ENCODE peak calls at places on chromosomes 16 and 17, in five cellular contexts. One of them, this sample, is unnamed.

GRCh38 chr17:77346765-77347164 is 206.0 kb downstream of the SEC14L1 start:
- DNase-seq in neural progenitor cell: no peak
- DNase-seq in HCT116: no peak
- DNase-seq in GM23248: no peak
- DNase-seq in IMR-90: no peak
- DNase-seq in this sample: no peak

GRCh38 chr16:66081967-66082366 is 284.5 kb upstream of the CDH5 start:
- DNase-seq in neural progenitor cell: no peak
- DNase-seq in GM23248: peak
- DNase-seq in HCT116: peak
- DNase-seq in IMR-90: peak
- DNase-seq in this sample: peak

GRCh38 chr17:76529224-76529642 is 8.3 kb downstream of the CYGB start:
- DNase-seq in GM23248: peak
- DNase-seq in neural progenitor cell: no peak
- DNase-seq in IMR-90: peak
- DNase-seq in HCT116: no peak
- DNase-seq in this sample: peak

GRCh38 chr16:80085606-80086005 is 455.2 kb upstream of the DYNLRB2 start:
- DNase-seq in GM23248: no peak
- DNase-seq in neural progenitor cell: no peak
- DNase-seq in HCT116: no peak
- DNase-seq in IMR-90: no peak
- DNase-seq in this sample: no peak

GRCh38 chr17:67377727-67378443 is 804 bp downstream of the PITPNC1 start:
- DNase-seq in IMR-90: peak
- DNase-seq in HCT116: no peak
- DNase-seq in GM23248: peak
- DNase-seq in neural progenitor cell: peak
- DNase-seq in this sample: peak

GRCh38 chr16:15691046-15691445 is 41.0 kb downstream of the NDE1 start:
- DNase-seq in IMR-90: no peak
- DNase-seq in GM23248: no peak
- DNase-seq in HCT116: no peak
- DNase-seq in neural progenitor cell: no peak
- DNase-seq in this sample: no peak

GRCh38 chr17:77145635-77146632 is 5.2 kb downstream of the SEC14L1 start:
- DNase-seq in neural progenitor cell: no peak
- DNase-seq in HCT116: no peak
- DNase-seq in GM23248: peak
- DNase-seq in IMR-90: peak
- DNase-seq in this sample: peak

GRCh38 chr16:11005611-11005975 is 61.2 kb downstream of the CLEC16A start:
- DNase-seq in HCT116: no peak
- DNase-seq in IMR-90: peak
- DNase-seq in GM23248: peak
- DNase-seq in neural progenitor cell: no peak
- DNase-seq in this sample: peak

GRCh38 chr17:35299108-35299507 is 56.2 kb downstream of the SLFN5 start:
- DNase-seq in GM23248: no peak
- DNase-seq in IMR-90: no peak
- DNase-seq in HCT116: no peak
- DNase-seq in neural progenitor cell: no peak
- DNase-seq in this sample: no peak

GRCh38 chr17:79925242-79925957 is 86.2 kb upstream of the CBX4 start:
- DNase-seq in IMR-90: peak
- DNase-seq in GM23248: peak
- DNase-seq in neural progenitor cell: peak
- DNase-seq in HCT116: no peak
- DNase-seq in this sample: peak

GRCh38 chr16:685967-686366 is 1.8 kb upstream of the JMJD8 start:
- DNase-seq in HCT116: no peak
- DNase-seq in GM23248: peak
- DNase-seq in IMR-90: peak
- DNase-seq in neural progenitor cell: peak
- DNase-seq in this sample: no peak

GRCh38 chr16:89873109-89873821 is at the start of gene TCF25:
- DNase-seq in IMR-90: peak
- DNase-seq in HCT116: peak
- DNase-seq in GM23248: peak
- DNase-seq in neural progenitor cell: peak
- DNase-seq in this sample: peak

GRCh38 chr17:13323990-13324389 is 277.7 kb downstream of the HS3ST3A1 start:
- DNase-seq in HCT116: no peak
- DNase-seq in IMR-90: peak
- DNase-seq in neural progenitor cell: no peak
- DNase-seq in GM23248: no peak
- DNase-seq in this sample: peak

GRCh38 chr16:4689864-4690704 is 3.3 kb upstream of the NUDT16L1 start:
- DNase-seq in GM23248: no peak
- DNase-seq in neural progenitor cell: no peak
- DNase-seq in IMR-90: no peak
- DNase-seq in HCT116: no peak
- DNase-seq in this sample: no peak

GRCh38 chr16:56226187-56226586 is 34.9 kb downstream of the GNAO1 start:
- DNase-seq in HCT116: no peak
- DNase-seq in GM23248: no peak
- DNase-seq in IMR-90: no peak
- DNase-seq in neural progenitor cell: no peak
- DNase-seq in this sample: no peak

GRCh38 chr16:72894291-72895151 is 153.4 kb downstream of the ZFHX3 start:
- DNase-seq in IMR-90: peak
- DNase-seq in HCT116: no peak
- DNase-seq in GM23248: no peak
- DNase-seq in neural progenitor cell: peak
- DNase-seq in this sample: peak

GRCh38 chr17:17741346-17742023 is 60.2 kb downstream of the RAI1 start:
- DNase-seq in GM23248: peak
- DNase-seq in HCT116: no peak
- DNase-seq in neural progenitor cell: peak
- DNase-seq in IMR-90: no peak
- DNase-seq in this sample: peak

GRCh38 chr17:80921741-80922579 is 69.7 kb upstream of the CHMP6 start:
- DNase-seq in neural progenitor cell: no peak
- DNase-seq in GM23248: no peak
- DNase-seq in IMR-90: no peak
- DNase-seq in HCT116: no peak
- DNase-seq in this sample: no peak

GRCh38 chr17:1762906-1763829 is 1.3 kb downstream of the SERPINF1 start:
- DNase-seq in HCT116: no peak
- DNase-seq in IMR-90: peak
- DNase-seq in neural progenitor cell: peak
- DNase-seq in GM23248: peak
- DNase-seq in this sample: peak

GRCh38 chr17:72397687-72398086 is 276.9 kb downstream of the SOX9 start:
- DNase-seq in neural progenitor cell: no peak
- DNase-seq in HCT116: no peak
- DNase-seq in GM23248: peak
- DNase-seq in IMR-90: peak
- DNase-seq in this sample: no peak

GRCh38 chr16:2027024-2028010 is 615 bp downstream of the NHERF2 start:
- DNase-seq in GM23248: peak
- DNase-seq in IMR-90: peak
- DNase-seq in neural progenitor cell: peak
- DNase-seq in HCT116: no peak
- DNase-seq in this sample: peak

GRCh38 chr17:37735165-37735564 is 9.7 kb downstream of the HNF1B start:
- DNase-seq in HCT116: no peak
- DNase-seq in GM23248: no peak
- DNase-seq in IMR-90: no peak
- DNase-seq in neural progenitor cell: no peak
- DNase-seq in this sample: no peak

GRCh38 chr16:51816929-51817328 is 665.9 kb upstream of the SALL1 start:
- DNase-seq in IMR-90: peak
- DNase-seq in neural progenitor cell: no peak
- DNase-seq in HCT116: no peak
- DNase-seq in GM23248: peak
- DNase-seq in this sample: peak

GRCh38 chr16:74936902-74937560 is 47.9 kb downstream of the WDR59 start:
- DNase-seq in HCT116: no peak
- DNase-seq in GM23248: peak
- DNase-seq in IMR-90: peak
- DNase-seq in neural progenitor cell: no peak
- DNase-seq in this sample: peak

GRCh38 chr16:55701442-55702319 is 45.9 kb downstream of the SLC6A2 start:
- DNase-seq in IMR-90: peak
- DNase-seq in GM23248: peak
- DNase-seq in neural progenitor cell: peak
- DNase-seq in HCT116: peak
- DNase-seq in this sample: peak

GRCh38 chr17:64147110-64148016 is 17.4 kb upstream of the ERN1 start:
- DNase-seq in IMR-90: no peak
- DNase-seq in GM23248: peak
- DNase-seq in HCT116: no peak
- DNase-seq in neural progenitor cell: no peak
- DNase-seq in this sample: peak

GRCh38 chr17:22454070-22454999 is 762.0 kb downstream of the KCNJ18 start:
- DNase-seq in GM23248: no peak
- DNase-seq in HCT116: no peak
- DNase-seq in neural progenitor cell: no peak
- DNase-seq in IMR-90: no peak
- DNase-seq in this sample: no peak

GRCh38 chr17:32441886-32442285 is 2.4 kb upstream of the PSMD11 start:
- DNase-seq in GM23248: no peak
- DNase-seq in HCT116: no peak
- DNase-seq in neural progenitor cell: no peak
- DNase-seq in IMR-90: no peak
- DNase-seq in this sample: no peak

GRCh38 chr16:27314161-27314723 is 468 bp downstream of the IL4R start:
- DNase-seq in HCT116: peak
- DNase-seq in IMR-90: peak
- DNase-seq in neural progenitor cell: no peak
- DNase-seq in GM23248: peak
- DNase-seq in this sample: peak

GRCh38 chr17:47651704-47652103 is 2.0 kb downstream of the KPNB1 start:
- DNase-seq in GM23248: no peak
- DNase-seq in IMR-90: no peak
- DNase-seq in neural progenitor cell: no peak
- DNase-seq in HCT116: no peak
- DNase-seq in this sample: no peak
- H3K9ac ChIP-seq in GM23248: peak
- H3K9ac ChIP-seq in IMR-90: no peak
- H3K9ac ChIP-seq in neural progenitor cell: peak
- H3K9ac ChIP-seq in HCT116: peak
- H3K9ac ChIP-seq in this sample: no peak

DNA sequence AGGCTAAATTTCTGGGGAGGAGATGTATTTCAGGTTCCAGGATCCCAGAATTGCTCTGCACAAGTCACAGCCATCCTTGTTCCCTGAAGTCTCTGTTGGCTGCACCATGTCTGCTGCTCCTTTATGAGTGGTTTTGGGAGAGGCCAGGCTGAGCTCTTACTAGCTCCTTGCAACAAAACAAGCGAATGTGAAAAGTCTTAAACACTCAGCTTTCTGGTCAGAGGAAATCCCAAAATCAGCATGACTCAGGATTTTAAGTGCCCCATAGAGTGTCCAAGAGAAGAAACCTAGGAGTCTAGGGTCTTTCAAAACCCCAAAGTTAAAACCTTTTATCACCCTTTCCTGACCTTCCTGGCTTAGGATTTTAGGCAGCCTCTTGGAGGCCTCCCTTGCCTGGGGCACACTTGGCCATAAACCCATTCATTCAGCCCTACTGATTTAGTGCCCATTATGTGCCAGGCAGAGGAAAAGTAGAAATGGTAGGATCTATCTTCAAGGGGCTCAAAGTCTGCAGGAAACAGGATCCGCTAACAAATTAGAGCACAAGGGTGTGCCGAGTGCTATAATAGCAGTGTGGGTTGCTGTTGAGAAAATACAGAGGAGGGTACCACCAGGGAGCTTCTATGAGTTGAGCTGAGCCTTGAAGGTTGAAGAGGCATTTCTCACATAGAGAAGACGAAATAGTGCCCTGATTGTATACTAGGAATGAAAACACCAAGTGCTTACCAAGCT is 36.9 kb downstream of the SOST start:
- DNase-seq in HCT116: no peak
- DNase-seq in GM23248: peak
- DNase-seq in neural progenitor cell: no peak
- DNase-seq in IMR-90: peak
- DNase-seq in this sample: no peak
- H3K4me2 ChIP-seq in HCT116: no peak
- H3K4me2 ChIP-seq in GM23248: peak
- H3K4me2 ChIP-seq in neural progenitor cell: peak
- H3K4me2 ChIP-seq in IMR-90: no peak
- H3K4me2 ChIP-seq in this sample: peak

GRCh38 chr16:31712064-31712540 is 161.5 kb upstream of the ZNF267 start:
- DNase-seq in neural progenitor cell: no peak
- DNase-seq in GM23248: no peak
- DNase-seq in HCT116: no peak
- DNase-seq in IMR-90: no peak
- DNase-seq in this sample: no peak
- H2AFZ ChIP-seq in neural progenitor cell: no peak
- H2AFZ ChIP-seq in GM23248: no peak
- H2AFZ ChIP-seq in HCT116: no peak
- H2AFZ ChIP-seq in IMR-90: no peak
- H2AFZ ChIP-seq in this sample: no peak

GRCh38 chr16:47976609-47977180 is 179.1 kb downstream of the ABCC12 start:
- DNase-seq in GM23248: no peak
- DNase-seq in neural progenitor cell: no peak
- DNase-seq in IMR-90: no peak
- DNase-seq in HCT116: no peak
- DNase-seq in this sample: no peak

GRCh38 chr16:47977802-47978201 is 178.0 kb downstream of the ABCC12 start:
- DNase-seq in IMR-90: no peak
- DNase-seq in GM23248: no peak
- DNase-seq in neural progenitor cell: peak
- DNase-seq in HCT116: no peak
- DNase-seq in this sample: no peak

GRCh38 chr16:47979783-47980182 is 176.0 kb downstream of the ABCC12 start:
- DNase-seq in neural progenitor cell: no peak
- DNase-seq in HCT116: no peak
- DNase-seq in IMR-90: no peak
- DNase-seq in GM23248: no peak
- DNase-seq in this sample: no peak

GRCh38 chr16:47973552-47973951 is 182.2 kb downstream of the ABCC12 start:
- DNase-seq in neural progenitor cell: no peak
- DNase-seq in GM23248: no peak
- DNase-seq in IMR-90: no peak
- DNase-seq in HCT116: no peak
- DNase-seq in this sample: no peak

GRCh38 chr16:47978491-47979490 is 177.0 kb downstream of the ABCC12 start:
- DNase-seq in GM23248: no peak
- DNase-seq in IMR-90: no peak
- DNase-seq in HCT116: no peak
- DNase-seq in neural progenitor cell: peak
- DNase-seq in this sample: no peak
- H3K9ac ChIP-seq in GM23248: no peak
- H3K9ac ChIP-seq in IMR-90: no peak
- H3K9ac ChIP-seq in HCT116: no peak
- H3K9ac ChIP-seq in neural progenitor cell: no peak
- H3K9ac ChIP-seq in this sample: no peak

DNA sequence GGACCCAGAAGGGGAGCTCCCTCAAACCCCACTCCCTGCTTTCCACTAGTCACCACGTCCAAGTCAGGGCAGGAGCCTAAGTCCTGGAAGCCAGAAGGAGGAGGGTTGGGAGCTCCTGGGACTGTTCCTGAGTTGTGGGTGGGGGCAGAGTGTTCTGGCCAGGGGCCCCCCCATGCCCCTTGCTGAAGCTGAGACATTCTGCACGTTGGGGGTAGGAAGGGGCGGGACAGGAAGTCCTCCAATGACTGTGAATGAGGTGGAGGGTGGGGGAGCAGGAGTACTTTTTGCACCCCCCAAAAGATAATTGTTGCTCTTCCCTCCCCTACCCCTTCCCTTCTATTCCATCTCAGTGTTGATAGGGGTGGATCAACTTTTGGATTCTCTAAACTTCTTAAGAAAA is 21.4 kb upstream of the C17orf113 start:
- DNase-seq in GM23248: no peak
- DNase-seq in IMR-90: no peak
- DNase-seq in HCT116: no peak
- DNase-seq in neural progenitor cell: no peak
- DNase-seq in this sample: no peak
- H3K4me2 ChIP-seq in GM23248: no peak
- H3K4me2 ChIP-seq in IMR-90: no peak
- H3K4me2 ChIP-seq in HCT116: no peak
- H3K4me2 ChIP-seq in neural progenitor cell: peak
- H3K4me2 ChIP-seq in this sample: peak

This sample was measured in astrocyte.